ENCODE peak calls at places on chromosomes 2 and 18, in eight cellular contexts. V is neural crest cell; A is left colon; W is CD8-positive, alpha-beta T cell; N is heart right ventricle; O is RWPE1; H is stomach; C is epithelial cell of esophagus. P is an unnamed sample.

GRCh38 chr2:200365209-200365608 is 58.7 kb downstream of the SPATS2L start:
- DNase-seq in C (no peak), N (no peak), A (no peak), O (no peak), W (no peak), V (no peak), H (no peak), P (no peak)

GRCh38 chr2:101736233-101736632 is 38.7 kb downstream of the MAP4K4 start:
- DNase-seq in C (no peak), W (no peak), H (no peak), A (no peak), V (no peak), O (no peak), N (no peak), P (no peak)

GRCh38 chr2:152483276-152483996 is 148.5 kb downstream of the FMNL2 start:
- DNase-seq in V (no peak), O (no peak), H (no peak), N (no peak), C (no peak), A (no peak), W (no peak), P (no peak)

GRCh38 chr2:98324181-98324580 is 22.1 kb upstream of the CNGA3 start:
- DNase-seq in H (no peak), V (no peak), N (no peak), A (no peak), C (no peak), O (no peak), W (no peak), P (no peak)

GRCh38 chr2:147473075-147473474 is 371.8 kb upstream of the ACVR2A start:
- DNase-seq in C (no peak), O (no peak), W (no peak), H (no peak), V (no peak), N (no peak), A (no peak), P (no peak)

GRCh38 chr2:212667751-212668316 is 129.2 kb upstream of the ERBB4 start:
- DNase-seq in H (no peak), C (no peak), V (no peak), N (no peak), W (no peak), O (no peak), A (no peak), P (no peak)

GRCh38 chr18:56995579-56996194 is 151.2 kb upstream of the BOD1L2 start:
- DNase-seq in A (no peak), N (no peak), C (no peak), H (no peak), V (no peak), O (no peak), W (no peak), P (no peak)

GRCh38 chr2:99480390-99480789 is 9.4 kb downstream of the REV1 start:
- DNase-seq in N (no peak), C (peak), O (peak), A (no peak), H (no peak), W (no peak), V (no peak), P (peak)

GRCh38 chr18:54254265-54254758 is 15.0 kb upstream of the POLI start:
- DNase-seq in O (peak), A (no peak), C (peak), H (no peak), W (no peak), V (no peak), N (no peak), P (peak)

GRCh38 chr2:138421315-138421970 is 80.1 kb upstream of the SPOPL start:
- DNase-seq in C (peak), V (no peak), O (peak), N (no peak), W (no peak), A (no peak), H (no peak), P (peak)

GRCh38 chr2:237858294-237859081 is 935 bp upstream of the RAMP1 start:
- DNase-seq in W (no peak), V (peak), A (peak), H (peak), C (peak), O (peak), N (peak), P (peak)

GRCh38 chr2:134189009-134189717 is 64.7 kb upstream of the MGAT5 start:
- DNase-seq in H (peak), W (no peak), N (no peak), C (peak), O (peak), A (peak), V (no peak), P (peak)

GRCh38 chr2:102103992-102104871 is 38.3 kb upstream of the IL1R1 start:
- DNase-seq in H (peak), C (peak), A (peak), V (no peak), N (peak), W (no peak), O (peak), P (peak)

GRCh38 chr2:176120369-176121307 is 1.9 kb upstream of the HOXD9 start:
- DNase-seq in C (no peak), W (no peak), H (no peak), A (no peak), O (no peak), V (no peak), N (no peak), P (no peak)

GRCh38 chr2:24083567-24084385 is 858 bp downstream of the TP53I3 start:
- DNase-seq in A (peak), W (no peak), H (peak), C (peak), N (no peak), V (no peak), O (peak), P (peak)

GRCh38 chr2:204066051-204066450 is 129.5 kb downstream of the ICOS start:
- DNase-seq in W (no peak), H (no peak), O (no peak), V (no peak), A (no peak), N (no peak), C (peak), P (no peak)

GRCh38 chr2:191050640-191050987 is 36.6 kb upstream of the STAT1 start:
- DNase-seq in C (peak), V (no peak), W (no peak), N (no peak), O (no peak), H (no peak), A (no peak), P (peak)

GRCh38 chr18:56175309-56175708 is 463.1 kb downstream of the TXNL1 start:
- DNase-seq in O (no peak), C (no peak), A (no peak), V (no peak), W (no peak), N (no peak), H (no peak), P (no peak)

GRCh38 chr2:235976956-235977355 is 191.2 kb downstream of the GBX2 start:
- DNase-seq in A (no peak), O (no peak), W (no peak), C (no peak), N (no peak), H (no peak), V (no peak), P (no peak)

GRCh38 chr2:149488719-149489440 is 98.7 kb downstream of the MMADHC start:
- DNase-seq in O (no peak), V (no peak), C (no peak), A (no peak), W (no peak), H (no peak), N (no peak), P (no peak)

GRCh38 chr18:62505669-62506494 is 16.9 kb upstream of the ZCCHC2 start:
- DNase-seq in N (no peak), A (no peak), O (no peak), V (no peak), H (no peak), W (peak), C (no peak), P (peak)

P was measured in mammary epithelial cell.